ENCODE peak calls at places on chromosomes 16 and 17, in four cellular contexts. I is stimulated activated CD4-positive, alpha-beta T cell treated with anti-CD3 and anti-CD28 coated beads, Interleukin-1b, Interleukin-23, amount 100 ng/mL, for 24 hours; L is stimulated activated CD8-positive, alpha-beta memory T cell treated with anti-CD3 and anti-CD28 coated beads, Interleukin-7, amount 100 ng/mL, for 1 hour; R is posterior vena cava. H is an unnamed sample.

GRCh38 chr16:63461248-63461841 is 1425.1 kb upstream of the CDH8 start:
- DNase-seq in I (no peak), L (no peak), R (no peak), H (peak)

GRCh38 chr17:600576-601301 is 113.9 kb downstream of the VPS53 start:
- DNase-seq in I (no peak), L (no peak), R (no peak), H (no peak)

GRCh38 chr16:66079671-66080070 is 286.8 kb upstream of the CDH5 start:
- DNase-seq in I (no peak), L (no peak), R (no peak), H (no peak)

GRCh38 chr16:57528499-57529323 is 7.7 kb downstream of the CCDC102A start:
- DNase-seq in I (no peak), L (no peak), R (peak), H (no peak)

GRCh38 chr17:17792143-17792550 is 44.6 kb downstream of the SREBF1 start:
- DNase-seq in I (no peak), L (no peak), R (no peak), H (no peak)

GRCh38 chr17:48198950-48199541 is 91.5 kb downstream of the SNX11 start:
- DNase-seq in I (no peak), L (no peak), R (no peak), H (no peak)

GRCh38 chr17:77214743-77215142 is 74.0 kb downstream of the SEC14L1 start:
- DNase-seq in I (no peak), L (no peak), R (peak), H (peak)

GRCh38 chr17:7650509-7651096 is at the start of gene ATP1B2:
- DNase-seq in I (peak), L (peak), R (no peak), H (peak)

GRCh38 chr17:57142925-57143324 is 57.9 kb downstream of the AKAP1 start:
- DNase-seq in I (no peak), L (no peak), R (no peak), H (no peak)